ENCODE peak calls at places on chromosomes 3 and 15, in six cellular contexts. T, Q, X, C, U and D are unnamed samples.
A peak's percentile ranks its signal among the peaks of the same experiment; 100 is the strongest.

GRCh38 chr3:143442761-143443477 is 323.3 kb downstream of the CHST2 start:
- DNase-seq in T (no peak), Q (peak; percentile 49), X (no peak), C (no peak), U (no peak), D (no peak)

GRCh38 chr3:151726016-151726415 is 7.7 kb upstream of the AADACL2 start:
- DNase-seq in T (no peak), Q (no peak), X (no peak), C (no peak), U (no peak), D (no peak)

GRCh38 chr3:37453393-37454391 is 279.3 kb upstream of the LRRFIP2 start:
- DNase-seq in T (no peak), Q (peak; percentile 32), X (peak; percentile 46), C (peak; percentile 81), U (no peak), D (peak; percentile 42)

GRCh38 chr3:194756460-194757355 is 71.0 kb downstream of the FAM43A start:
- DNase-seq in T (no peak), Q (no peak), X (no peak), C (no peak), U (no peak), D (no peak)

GRCh38 chr3:139928708-139929505 is 6.1 kb upstream of the CLSTN2 start:
- DNase-seq in T (no peak), Q (no peak), X (no peak), C (no peak), U (no peak), D (no peak)

GRCh38 chr3:39196671-39197446 is 4.5 kb upstream of the XIRP1 start:
- DNase-seq in T (no peak), Q (no peak), X (peak; percentile 46), C (peak; percentile 68), U (no peak), D (no peak)

GRCh38 chr15:73732911-73733310 is 20.2 kb downstream of the INSYN1 start:
- DNase-seq in T (no peak), Q (no peak), X (no peak), C (no peak), U (no peak), D (no peak)

GRCh38 chr3:50342818-50343633 is 2.4 kb upstream of the RASSF1 start:
- DNase-seq in T (no peak), Q (no peak), X (no peak), C (no peak), U (no peak), D (peak; percentile 80)

GRCh38 chr3:48561045-48561736 is 2.4 kb downstream of the UCN2 start:
- DNase-seq in T (no peak), Q (peak; percentile 81), X (peak; percentile 45), C (peak; percentile 66), U (no peak), D (peak; percentile 92)

GRCh38 chr15:34366271-34367043 is 539 bp downstream of the LPCAT4 start:
- DNase-seq in T (peak; percentile 28), Q (peak; percentile 63), X (peak; percentile 77), C (peak; percentile 71), U (peak; percentile 85), D (peak; percentile 93)

GRCh38 chr15:91716536-91716935 is 137.0 kb upstream of the SLCO3A1 start:
- DNase-seq in T (no peak), Q (no peak), X (no peak), C (no peak), U (no peak), D (no peak)

GRCh38 chr3:133942761-133943535 is 47.3 kb upstream of the RAB6B start:
- DNase-seq in T (no peak), Q (no peak), X (no peak), C (no peak), U (no peak), D (no peak)

GRCh38 chr3:155560594-155560993 is 184.3 kb downstream of the PLCH1 start:
- DNase-seq in T (no peak), Q (peak; percentile 27), X (no peak), C (no peak), U (peak; percentile 51), D (no peak)

GRCh38 chr3:71035314-71035713 is 548.2 kb downstream of the FOXP1 start:
- DNase-seq in T (no peak), Q (peak; percentile 23), X (no peak), C (no peak), U (no peak), D (no peak)

GRCh38 chr15:31347067-31347975 is 20.7 kb downstream of the KLF13 start:
- DNase-seq in T (peak; percentile 88), Q (no peak), X (peak; percentile 15), C (no peak), U (no peak), D (no peak)

GRCh38 chr15:101723161-101723873 is 956 bp downstream of the TARS3 start:
- DNase-seq in T (peak; percentile 34), Q (peak; percentile 73), X (no peak), C (no peak), U (no peak), D (no peak)

GRCh38 chr3:49476563-49476962 is 6.5 kb downstream of the DAG1 start:
- DNase-seq in T (no peak), Q (peak; percentile 56), X (no peak), C (no peak), U (no peak), D (no peak)

GRCh38 chr15:75348563-75349350 is 1.9 kb downstream of the NEIL1 start:
- DNase-seq in T (no peak), Q (peak; percentile 41), X (peak; percentile 49), C (peak; percentile 36), U (no peak), D (peak; percentile 63)

GRCh38 chr3:52254608-52255007 is 9.0 kb downstream of the PPM1M start:
- DNase-seq in T (no peak), Q (no peak), X (no peak), C (no peak), U (no peak), D (no peak)

GRCh38 chr3:58333206-58334012 is 717 bp downstream of the PXK start:
- DNase-seq in T (no peak), Q (peak; percentile 48), X (peak; percentile 26), C (peak; percentile 73), U (no peak), D (peak; percentile 63)

GRCh38 chr3:58329922-58330413 is 2.7 kb upstream of the PXK start:
- DNase-seq in T (no peak), Q (no peak), X (no peak), C (no peak), U (no peak), D (no peak)

GRCh38 chr3:58332575-58333179 is at the start of gene PXK:
- DNase-seq in T (peak; percentile 80), Q (peak; percentile 94), X (peak; percentile 79), C (peak; percentile 85), U (peak; percentile 42), D (peak; percentile 84)

GRCh38 chr3:58334013-58334321 is 1.3 kb downstream of the PXK start:
- DNase-seq in T (no peak), Q (no peak), X (no peak), C (no peak), U (no peak), D (no peak)

DNA sequence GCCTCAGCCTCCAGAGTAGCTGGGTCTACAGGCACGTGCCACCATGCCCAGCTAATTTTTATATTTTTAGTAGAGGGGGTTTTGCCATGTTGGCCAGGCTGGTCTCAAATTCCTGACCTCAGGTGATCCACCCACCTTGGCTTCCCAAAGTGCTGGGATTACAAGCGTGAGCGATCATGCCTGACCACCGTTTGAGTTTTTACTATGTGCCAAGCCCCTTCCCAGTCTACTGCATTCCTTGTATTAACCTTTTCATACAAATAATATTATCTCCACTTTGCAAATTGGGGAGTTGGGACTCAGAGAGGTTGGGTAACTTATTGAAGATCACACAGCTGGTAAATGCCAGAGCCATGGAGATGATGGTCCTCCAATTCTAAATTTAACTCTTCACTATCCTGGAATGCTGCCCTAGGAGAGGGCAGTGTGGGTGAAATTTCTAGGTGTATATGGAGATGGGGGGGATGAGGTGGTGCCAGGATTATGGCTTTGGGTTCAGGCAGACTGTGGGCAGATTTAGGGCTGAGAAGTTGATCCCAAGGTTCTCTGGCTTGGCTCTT is 1.0 kb upstream of the PXK start:
- DNase-seq in T (no peak), Q (no peak), X (no peak), C (peak; percentile 83), U (no peak), D (no peak)
- H3K4me3 ChIP-seq in T (no peak overlapping the region), Q (no peak overlapping the region), X (no peak overlapping the region), C (peak overlapping the region; percentile 80), U (no peak overlapping the region), D (no peak overlapping the region)

GRCh38 chr3:5136619-5137429 is 14.7 kb downstream of the ARL8B start:
- DNase-seq in T (peak; percentile 45), Q (peak; percentile 46), X (no peak), C (no peak), U (peak; percentile 30), D (peak; percentile 64)

GRCh38 chr3:5141760-5142159 is 19.7 kb downstream of the ARL8B start:
- DNase-seq in T (no peak), Q (no peak), X (no peak), C (no peak), U (no peak), D (no peak)

GRCh38 chr3:5138214-5138981 is 16.3 kb downstream of the ARL8B start:
- DNase-seq in T (no peak), Q (peak; percentile 61), X (no peak), C (no peak), U (no peak), D (no peak)

GRCh38 chr3:5143459-5143858 is 21.4 kb downstream of the ARL8B start:
- DNase-seq in T (no peak), Q (no peak), X (no peak), C (no peak), U (no peak), D (no peak)

GRCh38 chr3:5140230-5140621 is 18.1 kb downstream of the ARL8B start:
- DNase-seq in T (no peak), Q (no peak), X (no peak), C (no peak), U (no peak), D (no peak)
- H3K4me1 ChIP-seq in T (peaks cover 31% of the 10 kb centered on the region), Q (peaks cover 36% of the 10 kb centered on the region), X (peaks cover 57% of the 10 kb centered on the region), C (peaks cover 38% of the 10 kb centered on the region), U (peaks cover 37% of the 10 kb centered on the region), D (peaks cover 7% of the 10 kb centered on the region)

DNA sequence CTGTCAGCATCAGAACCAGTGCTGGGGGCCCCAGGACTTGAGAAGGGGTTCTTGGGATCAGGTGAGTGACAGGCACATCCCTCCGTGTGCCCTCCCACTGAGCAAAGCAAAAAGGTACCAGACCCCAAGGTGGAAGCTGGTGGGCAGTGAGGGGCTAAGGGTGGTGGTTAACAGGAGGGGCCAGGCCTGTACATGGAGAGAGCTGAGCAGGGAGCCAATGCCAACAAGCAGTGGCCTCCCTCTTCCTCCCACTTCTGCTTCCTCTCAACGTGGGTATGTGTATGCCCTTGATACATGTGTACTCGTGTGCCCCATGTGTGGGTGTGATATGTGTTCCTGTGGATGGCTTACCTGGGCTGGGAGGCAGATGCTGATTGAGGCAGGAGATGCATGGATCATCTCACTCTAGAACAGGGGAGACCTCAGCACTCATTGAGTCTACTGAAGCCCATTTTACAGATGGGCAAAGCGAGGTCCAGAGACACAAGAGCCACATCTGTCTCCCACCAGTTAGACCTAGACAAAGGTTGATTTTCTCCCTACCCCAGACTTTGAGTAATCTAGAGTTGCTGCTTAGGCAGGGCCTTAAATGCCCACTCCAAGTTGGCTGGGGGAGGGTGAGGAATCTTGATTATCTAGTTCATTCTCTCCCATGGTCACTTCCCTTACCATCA is 945 bp downstream of the VIPR1 start:
- DNase-seq in T (no peak), Q (no peak), X (no peak), C (no peak), U (no peak), D (no peak)
- H3K4me3 ChIP-seq in T (peak overlapping the region; percentile 95), Q (no peak overlapping the region), X (no peak overlapping the region), C (peak overlapping the region; percentile 43), U (no peak overlapping the region), D (peak overlapping the region; percentile 96)

DNA sequence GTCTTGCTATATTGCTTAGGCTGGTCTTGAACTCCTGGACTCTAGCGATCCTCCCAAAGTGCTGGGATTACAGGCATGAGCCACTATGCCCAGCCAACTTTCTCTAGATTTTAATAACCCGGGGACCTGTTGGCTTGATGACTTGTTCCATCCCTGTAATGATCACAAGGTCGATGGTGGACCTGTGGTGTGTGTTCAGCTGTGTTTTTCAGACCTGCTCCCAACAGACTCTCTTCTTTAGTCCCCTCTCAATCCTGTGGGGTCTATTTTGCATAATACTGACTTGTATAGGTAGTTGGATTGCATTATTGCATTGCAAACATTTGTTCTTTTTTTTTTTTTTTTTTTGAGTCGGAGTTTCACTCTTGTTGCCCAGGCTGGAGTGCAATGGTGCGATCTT is 1.9 kb downstream of the MAP2K1 start:
- DNase-seq in T (no peak), Q (no peak), X (no peak), C (no peak), U (no peak), D (no peak)
- H3K4me1 ChIP-seq in T (peaks cover 64% of the 10 kb centered on the region), Q (peaks cover 17% of the 10 kb centered on the region), X (peaks cover 29% of the 10 kb centered on the region), C (peaks cover 21% of the 10 kb centered on the region), U (peaks cover 27% of the 10 kb centered on the region), D (peaks cover 7% of the 10 kb centered on the region)